ENCODE peak calls at places on chromosome 2, in five cellular contexts. A, V, I, M and N are unnamed samples.

GRCh38 chr2:197425550-197425949 is 9.3 kb downstream of the SF3B1 start:
- DNase-seq in M (no peak), A (no peak), I (no peak), V (no peak), N (no peak)

GRCh38 chr2:27776097-27776496 is 4.6 kb downstream of the MRPL33 start:
- DNase-seq in A (no peak), I (no peak), M (no peak), V (no peak), N (no peak)

GRCh38 chr2:39124770-39125075 is 3.9 kb upstream of the SOS1 start:
- DNase-seq in I (no peak), A (no peak), V (no peak), M (no peak), N (no peak)

GRCh38 chr2:68730828-68731227 is 3.8 kb upstream of the ARHGAP25 start:
- DNase-seq in I (no peak), V (peak; percentile 89), A (no peak), M (no peak), N (no peak)

GRCh38 chr2:240620149-240620731 is 5.0 kb upstream of the GPR35 start:
- DNase-seq in I (no peak), A (no peak), M (no peak), V (no peak), N (peak; percentile 4)

GRCh38 chr2:72114693-72115051 is 33.0 kb downstream of the CYP26B1 start:
- DNase-seq in A (no peak), V (no peak), I (no peak), M (no peak), N (no peak)

GRCh38 chr2:164778723-164779122 is 62.9 kb downstream of the COBLL1 start:
- DNase-seq in M (no peak), I (no peak), A (no peak), V (no peak), N (no peak)

GRCh38 chr2:121211251-121211650 is 73.8 kb downstream of the TFCP2L1 start:
- DNase-seq in M (no peak), A (no peak), V (no peak), I (no peak), N (no peak)

GRCh38 chr2:239062743-239063142 is 214.9 kb downstream of the TWIST2 start:
- DNase-seq in M (no peak), A (no peak), V (no peak), I (no peak), N (no peak)

GRCh38 chr2:58834404-58834803 is 593.3 kb upstream of the FANCL start:
- DNase-seq in V (peak; percentile 45), M (no peak), A (peak; percentile 77), I (peak; percentile 71), N (peak; percentile 64)

GRCh38 chr2:7567646-7568045 is 650.4 kb downstream of the RNF144A start:
- DNase-seq in M (no peak), V (no peak), A (no peak), I (no peak), N (peak; percentile 41)

GRCh38 chr2:144517825-144518699 is 1.9 kb downstream of the ZEB2 start:
- DNase-seq in A (no peak), I (no peak), M (no peak), V (no peak), N (no peak)

GRCh38 chr2:16522031-16522818 is 143.4 kb downstream of the CYRIA start:
- DNase-seq in M (no peak), I (no peak), V (no peak), A (no peak), N (no peak)

GRCh38 chr2:114769991-114770390 is 327.6 kb downstream of the DPP10 start:
- DNase-seq in V (no peak), A (no peak), I (no peak), M (no peak), N (no peak)

GRCh38 chr2:30686669-30687068 is 120.6 kb downstream of the CAPN13 start:
- DNase-seq in M (no peak), V (no peak), A (peak; percentile 14), I (no peak), N (no peak)

GRCh38 chr2:171410101-171410500 is 23.7 kb downstream of the METTL8 start:
- DNase-seq in I (no peak), A (no peak), V (no peak), M (no peak), N (no peak)

GRCh38 chr2:171411214-171411613 is 22.6 kb downstream of the METTL8 start:
- DNase-seq in I (no peak), A (no peak), V (no peak), M (no peak), N (no peak)

GRCh38 chr2:171410624-171411023 is 23.2 kb downstream of the METTL8 start:
- DNase-seq in V (no peak), A (no peak), I (no peak), M (no peak), N (no peak)

GRCh38 chr2:171407030-171407707 is 26.6 kb downstream of the METTL8 start:
- DNase-seq in A (no peak), V (no peak), I (no peak), M (no peak), N (no peak)

GRCh38 chr2:171409436-171409971 is 24.3 kb downstream of the METTL8 start:
- DNase-seq in M (no peak), V (peak; percentile 41), A (peak; percentile 55), I (no peak), N (peak; percentile 53)
- H3K18ac ChIP-seq in M (no peak overlapping the region), V (peak overlapping the region; percentile 28), A (peak overlapping the region; percentile 60), I (no peak overlapping the region), N (peak overlapping the region; percentile 17)

GRCh38 chr2:219441451-219442205 is 7.0 kb downstream of the SPEG start:
- DNase-seq in I (no peak), A (peak; percentile 68), V (peak; percentile 58), M (peak; percentile 44), N (peak; percentile 64)
- H3K9ac ChIP-seq in I (peak overlapping the region; percentile 83), A (no peak overlapping the region), V (peak overlapping the region; percentile 88), M (no peak overlapping the region), N (no peak overlapping the region)

GRCh38 chr2:180799141-180799540 is 181.3 kb upstream of the UBE2E3 start:
- DNase-seq in M (no peak), A (no peak), V (no peak), I (no peak), N (no peak)
- H2BK12ac ChIP-seq in M (no peak overlapping the region), A (no peak overlapping the region), V (no peak overlapping the region), I (no peak overlapping the region), N (no peak overlapping the region)

DNA sequence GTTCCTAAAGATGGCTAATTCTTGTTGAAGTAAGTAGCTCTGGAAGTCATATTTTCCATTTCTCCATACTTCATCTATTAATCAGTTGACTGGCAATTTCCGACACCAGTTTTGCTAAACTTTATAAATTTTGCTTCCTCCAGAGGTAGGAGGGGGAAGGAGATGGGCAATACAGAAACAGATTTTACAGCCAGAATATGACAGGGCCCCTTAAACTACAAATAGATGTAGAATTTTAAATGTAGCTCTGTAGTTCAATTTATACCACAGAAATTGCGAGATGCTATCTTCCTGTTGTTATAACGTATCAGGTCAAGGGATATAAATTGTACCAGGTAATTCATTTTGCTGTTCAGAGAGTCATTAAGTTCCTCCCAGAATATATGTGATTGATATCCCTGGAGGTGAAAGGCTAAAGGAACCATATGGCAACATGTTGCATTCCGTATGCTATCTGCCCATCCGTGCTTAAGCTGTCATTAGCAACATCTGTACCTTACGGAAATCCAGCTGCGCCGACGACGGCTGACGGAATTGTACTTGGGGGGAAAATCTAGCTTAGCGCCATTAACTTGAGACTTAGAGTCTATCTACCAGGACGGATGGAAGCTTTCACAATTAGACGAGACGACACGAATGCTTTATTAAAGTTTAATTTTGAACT is 8.4 kb upstream of the NR4A2 start:
- DNase-seq in V (peak; percentile 61), I (peak; percentile 18), A (no peak), M (no peak), N (no peak)
- H3K18ac ChIP-seq in V (peak overlapping the region; percentile 70), I (no peak overlapping the region), A (no peak overlapping the region), M (no peak overlapping the region), N (no peak overlapping the region)

DNA sequence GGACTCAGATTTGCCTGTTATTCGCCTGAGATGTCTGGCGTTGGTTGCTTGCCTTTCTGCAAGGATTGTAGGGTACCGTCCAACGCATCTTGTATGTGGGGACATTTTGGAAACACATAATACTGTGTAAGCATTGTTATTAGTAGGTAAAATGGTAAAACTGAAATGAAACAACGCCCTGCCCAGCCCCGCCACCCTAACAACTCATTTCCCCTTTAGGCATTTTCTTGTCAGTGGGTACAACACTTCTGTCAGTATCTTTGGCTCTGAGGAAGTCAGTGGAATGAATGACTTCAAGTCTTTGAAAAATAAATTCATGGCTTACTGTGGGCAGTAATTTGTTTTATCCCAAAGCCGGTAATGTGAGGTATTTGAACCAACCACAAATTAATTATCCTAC is 85.9 kb downstream of the FMNL2 start:
- DNase-seq in V (no peak), I (no peak), M (no peak), A (no peak), N (no peak)
- H3K9ac ChIP-seq in V (no peak overlapping the region), I (no peak overlapping the region), M (no peak overlapping the region), A (no peak overlapping the region), N (no peak overlapping the region)

GRCh38 chr2:86139981-86140380 is 33.9 kb downstream of the PTCD3 start:
- DNase-seq in I (no peak), V (no peak), M (no peak), A (no peak), N (no peak)
- H2BK12ac ChIP-seq in I (no peak overlapping the region), V (no peak overlapping the region), M (no peak overlapping the region), A (no peak overlapping the region), N (no peak overlapping the region)

DNA sequence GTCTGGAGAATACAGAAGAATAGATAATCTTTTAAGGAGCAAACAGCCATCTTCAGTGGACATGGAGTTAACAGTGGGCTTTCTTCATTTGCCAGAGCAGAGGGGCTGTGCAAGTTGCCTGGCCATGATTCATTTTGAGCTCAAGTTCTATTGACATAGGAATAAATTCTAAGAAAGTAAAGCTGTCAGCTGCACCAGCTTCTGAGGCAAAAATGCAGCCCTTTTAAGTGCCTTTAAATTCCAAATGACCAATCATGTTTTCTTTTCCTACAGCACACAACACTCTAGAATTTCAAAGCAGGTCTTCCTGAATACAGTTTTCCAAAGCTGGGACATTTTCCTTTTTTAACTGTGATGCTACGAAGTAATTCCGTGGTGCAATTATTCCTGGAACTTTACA is 246.4 kb upstream of the NT5C1B start:
- DNase-seq in A (no peak), M (no peak), I (no peak), V (no peak), N (no peak)
- H3K18ac ChIP-seq in A (no peak overlapping the region), M (no peak overlapping the region), I (no peak overlapping the region), V (no peak overlapping the region), N (no peak overlapping the region)

DNA sequence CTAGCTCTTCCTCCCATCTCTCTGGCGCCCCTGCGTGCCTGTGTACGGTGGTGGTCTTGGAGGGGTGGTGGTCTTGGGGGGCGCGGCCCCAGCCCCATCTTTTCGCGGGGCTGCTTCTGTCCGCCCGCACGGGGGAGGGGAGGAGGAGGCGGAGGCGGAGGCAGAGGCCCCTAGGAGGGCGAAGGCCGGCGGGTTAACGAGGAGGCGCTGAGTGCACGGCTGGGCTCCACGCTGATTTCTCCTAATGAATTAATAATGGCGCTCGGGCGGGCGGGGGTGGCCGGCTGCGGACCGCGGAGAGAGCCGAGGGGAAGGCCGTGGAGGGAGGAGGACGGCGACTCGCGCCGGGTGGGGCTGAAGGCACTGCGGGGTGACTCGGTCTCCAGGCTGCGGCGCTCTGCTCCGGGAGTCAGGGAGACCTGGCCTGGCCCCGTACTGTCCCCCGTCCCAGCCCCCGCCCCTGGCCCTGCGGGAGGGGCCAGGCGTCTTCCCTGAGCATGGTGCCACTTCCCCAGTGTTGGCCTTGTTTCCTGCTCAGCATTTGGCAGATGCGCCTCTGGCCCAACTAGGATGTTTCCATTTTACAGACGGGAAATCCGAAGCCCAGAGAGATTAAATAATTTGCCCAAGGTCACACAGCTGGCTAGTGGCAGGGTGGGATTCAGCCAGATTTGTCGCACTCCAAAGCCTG is 6.0 kb downstream of the GAREM2 start:
- DNase-seq in A (peak; percentile 77), M (no peak), I (peak; percentile 30), V (peak; percentile 23), N (peak; percentile 71)
- H3K9ac ChIP-seq in A (peak overlapping the region; percentile 61), M (no peak overlapping the region), I (peak overlapping the region; percentile 26), V (peak overlapping the region; percentile 63), N (peak overlapping the region; percentile 18)